ENCODE peak calls at places on chromosomes 1 and 21, in five cellular contexts. One of them, this sample, is unnamed.

GRCh38 chr1:211876849-211877248 is 46.3 kb upstream of the LPGAT1 start:
- DNase-seq in astrocyte: no peak
- DNase-seq in A549: no peak
- DNase-seq in IMR-90: no peak
- DNase-seq in osteoblast: no peak
- DNase-seq in this sample: peak

GRCh38 chr21:41767606-41768370 is 936 bp upstream of the RIPK4 start:
- DNase-seq in astrocyte: no peak
- DNase-seq in A549: peak
- DNase-seq in IMR-90: peak
- DNase-seq in osteoblast: peak
- DNase-seq in this sample: peak

GRCh38 chr1:236301958-236302335 is 20.2 kb upstream of the ERO1B start:
- DNase-seq in astrocyte: no peak
- DNase-seq in A549: no peak
- DNase-seq in IMR-90: no peak
- DNase-seq in osteoblast: no peak
- DNase-seq in this sample: no peak

GRCh38 chr1:161721738-161722343 is 497 bp downstream of the FCRLB start:
- DNase-seq in astrocyte: peak
- DNase-seq in A549: peak
- DNase-seq in IMR-90: peak
- DNase-seq in osteoblast: peak
- DNase-seq in this sample: peak

GRCh38 chr1:218670875-218671274 is 325.7 kb downstream of the TGFB2 start:
- DNase-seq in astrocyte: no peak
- DNase-seq in A549: no peak
- DNase-seq in IMR-90: no peak
- DNase-seq in osteoblast: no peak
- DNase-seq in this sample: no peak

GRCh38 chr1:39919545-39919944 is 17.8 kb upstream of the MYCL start:
- DNase-seq in astrocyte: peak
- DNase-seq in A549: peak
- DNase-seq in IMR-90: peak
- DNase-seq in osteoblast: peak
- DNase-seq in this sample: peak

GRCh38 chr1:26530898-26531598 is 1.5 kb downstream of the RPS6KA1 start:
- DNase-seq in astrocyte: peak
- DNase-seq in A549: peak
- DNase-seq in IMR-90: peak
- DNase-seq in osteoblast: peak
- DNase-seq in this sample: peak

GRCh38 chr21:35234725-35235124 is 185.6 kb upstream of the RUNX1 start:
- DNase-seq in astrocyte: peak
- DNase-seq in A549: no peak
- DNase-seq in IMR-90: no peak
- DNase-seq in osteoblast: no peak
- DNase-seq in this sample: no peak

GRCh38 chr1:43525995-43526394 is 4.7 kb upstream of the PTPRF start:
- DNase-seq in astrocyte: peak
- DNase-seq in A549: peak
- DNase-seq in IMR-90: peak
- DNase-seq in osteoblast: peak
- DNase-seq in this sample: peak

GRCh38 chr1:90831910-90832309 is 114.8 kb upstream of the BARHL2 start:
- DNase-seq in astrocyte: no peak
- DNase-seq in A549: no peak
- DNase-seq in IMR-90: no peak
- DNase-seq in osteoblast: no peak
- DNase-seq in this sample: no peak

GRCh38 chr1:178951600-178951999 is 74.1 kb upstream of the FAM20B start:
- DNase-seq in astrocyte: no peak
- DNase-seq in A549: no peak
- DNase-seq in IMR-90: no peak
- DNase-seq in osteoblast: no peak
- DNase-seq in this sample: no peak

GRCh38 chr1:109433322-109433721 is 7.1 kb upstream of the PSMA5 start:
- DNase-seq in astrocyte: no peak
- DNase-seq in A549: no peak
- DNase-seq in IMR-90: no peak
- DNase-seq in osteoblast: no peak
- DNase-seq in this sample: no peak

GRCh38 chr1:52582116-52582696 is 20.0 kb upstream of the GPX7 start:
- DNase-seq in astrocyte: no peak
- DNase-seq in A549: no peak
- DNase-seq in IMR-90: no peak
- DNase-seq in osteoblast: no peak
- DNase-seq in this sample: no peak

GRCh38 chr21:41931041-41931451 is 22.8 kb downstream of the C2CD2 start:
- DNase-seq in astrocyte: no peak
- DNase-seq in A549: no peak
- DNase-seq in IMR-90: no peak
- DNase-seq in osteoblast: no peak
- DNase-seq in this sample: no peak

GRCh38 chr1:100074604-100075395 is 57.9 kb downstream of the SASS6 start:
- DNase-seq in astrocyte: no peak
- DNase-seq in A549: no peak
- DNase-seq in IMR-90: no peak
- DNase-seq in osteoblast: no peak
- DNase-seq in this sample: no peak

GRCh38 chr1:217910205-217910604 is 279.1 kb downstream of the SPATA17 start:
- DNase-seq in astrocyte: no peak
- DNase-seq in A549: no peak
- DNase-seq in IMR-90: no peak
- DNase-seq in osteoblast: no peak
- DNase-seq in this sample: no peak

GRCh38 chr1:94321662-94322061 is 84.3 kb upstream of the ARHGAP29 start:
- DNase-seq in astrocyte: no peak
- DNase-seq in A549: peak
- DNase-seq in IMR-90: no peak
- DNase-seq in osteoblast: no peak
- DNase-seq in this sample: no peak

GRCh38 chr1:38990746-38991637 is at the start of gene AKIRIN1:
- DNase-seq in astrocyte: peak
- DNase-seq in A549: peak
- DNase-seq in IMR-90: peak
- DNase-seq in osteoblast: peak
- DNase-seq in this sample: peak

GRCh38 chr1:231931846-231932454 is 305.4 kb downstream of the DISC1 start:
- DNase-seq in astrocyte: no peak
- DNase-seq in A549: peak
- DNase-seq in IMR-90: no peak
- DNase-seq in osteoblast: no peak
- DNase-seq in this sample: no peak

GRCh38 chr1:14003552-14003951 is 303.6 kb downstream of the PRDM2 start:
- DNase-seq in astrocyte: no peak
- DNase-seq in A549: no peak
- DNase-seq in IMR-90: no peak
- DNase-seq in osteoblast: no peak
- DNase-seq in this sample: no peak

GRCh38 chr1:221335161-221336101 is 406.5 kb downstream of the DUSP10 start:
- DNase-seq in astrocyte: peak
- DNase-seq in A549: peak
- DNase-seq in IMR-90: peak
- DNase-seq in osteoblast: peak
- DNase-seq in this sample: peak

GRCh38 chr1:227886993-227887696 is 60.6 kb downstream of the WNT9A start:
- DNase-seq in astrocyte: peak
- DNase-seq in A549: no peak
- DNase-seq in IMR-90: peak
- DNase-seq in osteoblast: peak
- DNase-seq in this sample: peak

GRCh38 chr1:227888404-227889046 is 59.2 kb downstream of the WNT9A start:
- DNase-seq in astrocyte: no peak
- DNase-seq in A549: no peak
- DNase-seq in IMR-90: no peak
- DNase-seq in osteoblast: peak
- DNase-seq in this sample: no peak

GRCh38 chr1:227886503-227886961 is 61.2 kb downstream of the WNT9A start:
- DNase-seq in astrocyte: no peak
- DNase-seq in A549: no peak
- DNase-seq in IMR-90: no peak
- DNase-seq in osteoblast: peak
- DNase-seq in this sample: no peak

GRCh38 chr1:227889047-227889862 is 58.5 kb downstream of the WNT9A start:
- DNase-seq in astrocyte: no peak
- DNase-seq in A549: no peak
- DNase-seq in IMR-90: no peak
- DNase-seq in osteoblast: peak
- DNase-seq in this sample: no peak

GRCh38 chr1:227887697-227888403 is 59.9 kb downstream of the WNT9A start:
- DNase-seq in astrocyte: no peak
- DNase-seq in A549: no peak
- DNase-seq in IMR-90: no peak
- DNase-seq in osteoblast: peak
- DNase-seq in this sample: no peak
- H3K4me2 ChIP-seq in astrocyte: peak
- H3K4me2 ChIP-seq in A549: no peak
- H3K4me2 ChIP-seq in IMR-90: no peak
- H3K4me2 ChIP-seq in osteoblast: no peak
- H3K4me2 ChIP-seq in this sample: no peak

GRCh38 chr21:37043818-37044217 is 29.1 kb downstream of the PIGP start:
- DNase-seq in astrocyte: no peak
- DNase-seq in A549: no peak
- DNase-seq in IMR-90: no peak
- DNase-seq in osteoblast: peak
- DNase-seq in this sample: no peak
- H3K4me2 ChIP-seq in astrocyte: no peak
- H3K4me2 ChIP-seq in A549: no peak
- H3K4me2 ChIP-seq in IMR-90: no peak
- H3K4me2 ChIP-seq in osteoblast: no peak
- H3K4me2 ChIP-seq in this sample: no peak

GRCh38 chr1:88398338-88398737 is 285.7 kb upstream of the PKN2 start:
- DNase-seq in astrocyte: no peak
- DNase-seq in A549: no peak
- DNase-seq in IMR-90: no peak
- DNase-seq in osteoblast: no peak
- DNase-seq in this sample: no peak

GRCh38 chr1:88404582-88404981 is 279.5 kb upstream of the PKN2 start:
- DNase-seq in astrocyte: no peak
- DNase-seq in A549: no peak
- DNase-seq in IMR-90: no peak
- DNase-seq in osteoblast: no peak
- DNase-seq in this sample: no peak

GRCh38 chr1:88399690-88400089 is 284.4 kb upstream of the PKN2 start:
- DNase-seq in astrocyte: no peak
- DNase-seq in A549: no peak
- DNase-seq in IMR-90: no peak
- DNase-seq in osteoblast: no peak
- DNase-seq in this sample: no peak

GRCh38 chr1:88407248-88407647 is 276.8 kb upstream of the PKN2 start:
- DNase-seq in astrocyte: no peak
- DNase-seq in A549: no peak
- DNase-seq in IMR-90: no peak
- DNase-seq in osteoblast: no peak
- DNase-seq in this sample: no peak

GRCh38 chr1:88401283-88401682 is 282.8 kb upstream of the PKN2 start:
- DNase-seq in astrocyte: no peak
- DNase-seq in A549: no peak
- DNase-seq in IMR-90: no peak
- DNase-seq in osteoblast: no peak
- DNase-seq in this sample: no peak
- H3K4me2 ChIP-seq in astrocyte: no peak
- H3K4me2 ChIP-seq in A549: no peak
- H3K4me2 ChIP-seq in IMR-90: no peak
- H3K4me2 ChIP-seq in osteoblast: no peak
- H3K4me2 ChIP-seq in this sample: no peak

DNA sequence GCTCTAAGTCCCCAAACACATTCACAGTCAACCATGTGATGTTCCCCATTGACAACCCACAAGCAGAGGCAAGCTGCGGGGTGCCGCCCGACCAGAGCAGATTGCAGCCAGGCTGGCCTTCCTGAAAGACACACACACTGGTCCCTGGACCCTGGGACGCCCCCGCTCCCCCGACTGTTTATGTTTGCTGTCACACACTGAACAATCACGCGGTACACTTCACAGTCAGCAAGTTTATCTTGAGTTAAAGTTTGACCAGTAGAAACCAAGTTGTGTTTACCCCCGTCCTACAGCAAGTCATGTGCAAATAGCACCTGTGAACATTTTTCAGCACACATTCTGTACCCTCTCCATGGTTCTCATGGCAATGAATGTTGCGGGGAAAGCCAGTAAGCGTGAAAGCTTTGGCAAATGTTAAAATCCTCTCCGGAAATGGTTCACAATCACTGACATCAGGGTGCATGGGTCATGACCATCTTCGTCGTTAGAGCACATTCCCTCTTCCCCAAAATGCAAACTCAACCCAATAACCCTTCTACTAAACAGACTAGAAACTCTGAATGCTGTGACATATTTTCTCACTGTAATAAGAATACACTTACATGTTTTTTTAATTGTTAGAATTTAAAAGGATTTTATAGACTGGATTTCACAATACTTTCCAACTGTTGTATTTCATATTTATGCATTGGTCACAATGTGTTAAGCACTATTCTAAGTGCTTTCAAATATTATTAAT is 33.3 kb upstream of the IRF2BP2 start:
- DNase-seq in astrocyte: no peak
- DNase-seq in A549: peak
- DNase-seq in IMR-90: no peak
- DNase-seq in osteoblast: no peak
- DNase-seq in this sample: no peak
- H3K4me2 ChIP-seq in astrocyte: no peak
- H3K4me2 ChIP-seq in A549: peak
- H3K4me2 ChIP-seq in IMR-90: no peak
- H3K4me2 ChIP-seq in osteoblast: no peak
- H3K4me2 ChIP-seq in this sample: no peak

GRCh38 chr1:113946668-113947387 is 17.7 kb downstream of the HIPK1 start:
- DNase-seq in astrocyte: peak
- DNase-seq in A549: no peak
- DNase-seq in IMR-90: peak
- DNase-seq in osteoblast: no peak
- DNase-seq in this sample: no peak
- H3K4me2 ChIP-seq in astrocyte: peak
- H3K4me2 ChIP-seq in A549: no peak
- H3K4me2 ChIP-seq in IMR-90: peak
- H3K4me2 ChIP-seq in osteoblast: peak
- H3K4me2 ChIP-seq in this sample: no peak

This sample was measured in GM23248.